ENCODE peak calls at places on chromosomes 11 and 22, in ten cellular contexts. One of them, this sample, is unnamed.

GRCh38 chr11:67099841-67100324 is 19.2 kb upstream of the KDM2A start:
- DNase-seq in stomach: no peak
- DNase-seq in tibial nerve: no peak
- DNase-seq in body of pancreas: no peak
- DNase-seq in gastrocnemius medialis: no peak
- DNase-seq in breast epithelium: no peak
- DNase-seq in right lobe of liver: no peak
- DNase-seq in IMR-90: no peak
- DNase-seq in endothelial cell of umbilical vein: no peak
- DNase-seq in suprapubic skin: no peak
- DNase-seq in this sample: no peak

GRCh38 chr11:118996926-118997626 is 862 bp upstream of the CENATAC start:
- DNase-seq in stomach: no peak
- DNase-seq in breast epithelium: no peak
- DNase-seq in endothelial cell of umbilical vein: peak; percentile 22
- DNase-seq in gastrocnemius medialis: no peak
- DNase-seq in right lobe of liver: no peak
- DNase-seq in suprapubic skin: no peak
- DNase-seq in body of pancreas: no peak
- DNase-seq in tibial nerve: no peak
- DNase-seq in IMR-90: peak; percentile 44
- DNase-seq in this sample: no peak

GRCh38 chr11:110367571-110367970 is 62.2 kb upstream of the FDX1 start:
- DNase-seq in right lobe of liver: no peak
- DNase-seq in stomach: no peak
- DNase-seq in IMR-90: no peak
- DNase-seq in endothelial cell of umbilical vein: peak; percentile 44
- DNase-seq in tibial nerve: no peak
- DNase-seq in suprapubic skin: no peak
- DNase-seq in breast epithelium: no peak
- DNase-seq in body of pancreas: no peak
- DNase-seq in gastrocnemius medialis: no peak
- DNase-seq in this sample: no peak

GRCh38 chr22:29801796-29802195 is 34.6 kb downstream of the UQCR10 start:
- DNase-seq in body of pancreas: no peak
- DNase-seq in gastrocnemius medialis: no peak
- DNase-seq in endothelial cell of umbilical vein: no peak
- DNase-seq in stomach: no peak
- DNase-seq in breast epithelium: no peak
- DNase-seq in IMR-90: no peak
- DNase-seq in right lobe of liver: no peak
- DNase-seq in suprapubic skin: no peak
- DNase-seq in tibial nerve: no peak
- DNase-seq in this sample: no peak

GRCh38 chr11:64842851-64843841 is 1.3 kb downstream of the CDC42BPG start:
- DNase-seq in breast epithelium: peak; percentile 90
- DNase-seq in body of pancreas: peak; percentile 89
- DNase-seq in endothelial cell of umbilical vein: no peak
- DNase-seq in gastrocnemius medialis: no peak
- DNase-seq in suprapubic skin: peak; percentile 84
- DNase-seq in right lobe of liver: peak; percentile 57
- DNase-seq in IMR-90: no peak
- DNase-seq in tibial nerve: no peak
- DNase-seq in stomach: peak; percentile 82
- DNase-seq in this sample: peak; percentile 79

GRCh38 chr22:31055322-31056159 is 25.6 kb upstream of the SMTN start:
- DNase-seq in right lobe of liver: peak; percentile 90
- DNase-seq in gastrocnemius medialis: peak; percentile 55
- DNase-seq in body of pancreas: peak; percentile 94
- DNase-seq in stomach: peak; percentile 94
- DNase-seq in suprapubic skin: peak; percentile 93
- DNase-seq in IMR-90: peak; percentile 99
- DNase-seq in endothelial cell of umbilical vein: peak; percentile 82
- DNase-seq in tibial nerve: peak; percentile 76
- DNase-seq in breast epithelium: peak; percentile 94
- DNase-seq in this sample: peak; percentile 67

GRCh38 chr11:127003260-127003981 is 2.9 kb upstream of the KIRREL3 start:
- DNase-seq in right lobe of liver: no peak
- DNase-seq in stomach: no peak
- DNase-seq in body of pancreas: peak; percentile 15
- DNase-seq in breast epithelium: no peak
- DNase-seq in gastrocnemius medialis: no peak
- DNase-seq in endothelial cell of umbilical vein: no peak
- DNase-seq in IMR-90: peak; percentile 58
- DNase-seq in suprapubic skin: no peak
- DNase-seq in tibial nerve: no peak
- DNase-seq in this sample: no peak

GRCh38 chr11:18248561-18248960 is at the start of gene SAA2:
- DNase-seq in tibial nerve: no peak
- DNase-seq in endothelial cell of umbilical vein: no peak
- DNase-seq in breast epithelium: peak; percentile 76
- DNase-seq in stomach: no peak
- DNase-seq in right lobe of liver: no peak
- DNase-seq in gastrocnemius medialis: no peak
- DNase-seq in IMR-90: no peak
- DNase-seq in suprapubic skin: no peak
- DNase-seq in body of pancreas: no peak
- DNase-seq in this sample: no peak

GRCh38 chr11:17719940-17720795 is 797 bp downstream of the MYOD1 start:
- DNase-seq in IMR-90: no peak
- DNase-seq in right lobe of liver: no peak
- DNase-seq in tibial nerve: no peak
- DNase-seq in breast epithelium: no peak
- DNase-seq in suprapubic skin: no peak
- DNase-seq in gastrocnemius medialis: peak; percentile 21
- DNase-seq in endothelial cell of umbilical vein: peak; percentile 15
- DNase-seq in stomach: no peak
- DNase-seq in body of pancreas: no peak
- DNase-seq in this sample: no peak

GRCh38 chr22:23251445-23252093 is 71.3 kb downstream of the BCR start:
- DNase-seq in gastrocnemius medialis: no peak
- DNase-seq in breast epithelium: no peak
- DNase-seq in body of pancreas: peak; percentile 54
- DNase-seq in stomach: peak; percentile 61
- DNase-seq in right lobe of liver: no peak
- DNase-seq in tibial nerve: no peak
- DNase-seq in endothelial cell of umbilical vein: no peak
- DNase-seq in suprapubic skin: no peak
- DNase-seq in IMR-90: peak; percentile 45
- DNase-seq in this sample: peak; percentile 75

GRCh38 chr22:29748248-29748893 is 18.4 kb downstream of the ZMAT5 start:
- DNase-seq in suprapubic skin: no peak
- DNase-seq in IMR-90: no peak
- DNase-seq in breast epithelium: no peak
- DNase-seq in right lobe of liver: no peak
- DNase-seq in endothelial cell of umbilical vein: no peak
- DNase-seq in tibial nerve: no peak
- DNase-seq in stomach: no peak
- DNase-seq in body of pancreas: no peak
- DNase-seq in gastrocnemius medialis: no peak
- DNase-seq in this sample: no peak

GRCh38 chr22:37254206-37254866 is 10.3 kb upstream of the RAC2 start:
- DNase-seq in IMR-90: peak; percentile 79
- DNase-seq in body of pancreas: no peak
- DNase-seq in stomach: no peak
- DNase-seq in right lobe of liver: peak; percentile 22
- DNase-seq in suprapubic skin: no peak
- DNase-seq in endothelial cell of umbilical vein: peak; percentile 76
- DNase-seq in gastrocnemius medialis: no peak
- DNase-seq in breast epithelium: no peak
- DNase-seq in tibial nerve: no peak
- DNase-seq in this sample: peak; percentile 16

GRCh38 chr11:26841818-26842457 is 120.1 kb upstream of the SLC5A12 start:
- DNase-seq in suprapubic skin: no peak
- DNase-seq in endothelial cell of umbilical vein: no peak
- DNase-seq in breast epithelium: no peak
- DNase-seq in tibial nerve: no peak
- DNase-seq in stomach: no peak
- DNase-seq in right lobe of liver: no peak
- DNase-seq in IMR-90: peak; percentile 60
- DNase-seq in body of pancreas: no peak
- DNase-seq in gastrocnemius medialis: no peak
- DNase-seq in this sample: no peak

DNA sequence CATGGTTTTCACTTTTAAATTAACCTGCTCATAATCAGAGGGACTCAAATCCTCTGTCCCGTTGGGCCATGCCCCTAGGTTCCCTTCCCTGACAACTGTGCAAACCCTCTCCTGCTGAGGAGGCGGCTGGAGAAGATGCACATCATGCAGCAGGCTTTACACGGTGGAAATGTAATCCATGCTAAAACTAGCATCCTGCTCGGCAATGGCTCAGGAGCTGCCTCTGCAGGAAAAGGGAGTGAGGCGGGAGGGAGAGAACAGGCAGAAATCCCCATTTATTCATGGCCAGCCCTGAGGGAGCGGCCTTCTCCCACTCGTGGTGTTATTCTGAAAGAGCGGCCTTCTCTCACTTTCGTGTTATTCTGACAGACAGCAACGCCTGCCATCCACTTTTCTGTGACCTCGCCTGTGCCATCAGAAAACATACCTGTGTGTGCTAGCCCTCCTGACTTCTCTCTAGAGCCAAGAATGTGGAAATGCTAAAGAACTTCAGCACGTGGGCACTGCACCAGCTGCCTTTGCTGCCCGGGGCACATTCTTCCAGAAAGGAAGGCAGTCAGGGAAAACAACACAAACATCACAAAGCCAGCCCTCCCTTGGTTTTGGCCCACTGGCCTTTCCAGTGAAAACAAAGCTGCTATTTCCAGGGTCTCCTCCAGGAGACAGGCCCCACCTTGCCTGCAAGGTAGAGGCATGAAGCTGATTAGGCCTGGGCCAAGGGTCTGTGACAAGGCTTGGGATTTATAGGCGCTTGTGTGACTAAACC is 62.9 kb upstream of the BID start:
- DNase-seq in suprapubic skin: no peak
- DNase-seq in gastrocnemius medialis: no peak
- DNase-seq in tibial nerve: no peak
- DNase-seq in endothelial cell of umbilical vein: peak; percentile 29
- DNase-seq in right lobe of liver: peak; percentile 86
- DNase-seq in IMR-90: no peak
- DNase-seq in breast epithelium: peak; percentile 95
- DNase-seq in stomach: peak; percentile 60
- DNase-seq in body of pancreas: no peak
- DNase-seq in this sample: no peak
- H3K27ac ChIP-seq in suprapubic skin: peak overlapping the region; percentile 68
- H3K27ac ChIP-seq in gastrocnemius medialis: peak overlapping the region; percentile 75
- H3K27ac ChIP-seq in tibial nerve: peak overlapping the region; percentile 48
- H3K27ac ChIP-seq in endothelial cell of umbilical vein: no peak overlapping the region
- H3K27ac ChIP-seq in right lobe of liver: peak overlapping the region; percentile 84
- H3K27ac ChIP-seq in IMR-90: no peak overlapping the region
- H3K27ac ChIP-seq in breast epithelium: peak overlapping the region; percentile 93
- H3K27ac ChIP-seq in stomach: peak overlapping the region; percentile 47
- H3K27ac ChIP-seq in body of pancreas: no peak overlapping the region
- H3K27ac ChIP-seq in this sample: no peak overlapping the region

DNA sequence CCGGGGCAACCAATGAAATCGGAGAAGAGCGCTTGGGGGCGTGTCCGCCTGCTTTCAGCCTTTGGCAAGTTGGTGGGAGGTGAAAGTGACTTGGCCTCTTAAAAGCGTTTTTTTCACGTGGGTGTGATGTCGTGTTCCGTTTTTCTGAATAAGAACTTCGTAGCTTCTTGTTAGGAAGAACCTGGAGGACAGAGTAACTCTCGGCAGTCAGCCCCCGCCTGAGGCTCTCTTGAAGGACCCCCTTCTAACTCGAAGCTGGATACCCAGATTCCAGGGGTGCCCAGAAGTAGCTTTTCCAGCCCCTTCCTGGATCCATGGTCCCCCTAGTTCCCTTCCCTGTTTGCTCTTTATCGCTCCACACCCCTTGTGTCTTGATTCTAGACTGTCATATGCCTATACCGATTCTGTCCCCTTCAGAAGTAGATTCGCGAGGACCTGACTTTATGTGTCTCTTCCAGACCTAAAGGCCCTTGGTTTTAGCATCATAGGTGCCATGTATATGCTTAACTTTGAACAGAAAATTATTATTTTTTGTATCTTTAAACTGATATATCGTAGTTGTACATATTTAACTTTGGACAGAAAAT is 915 bp upstream of the OSBP start:
- DNase-seq in endothelial cell of umbilical vein: no peak
- DNase-seq in IMR-90: no peak
- DNase-seq in tibial nerve: no peak
- DNase-seq in stomach: no peak
- DNase-seq in gastrocnemius medialis: no peak
- DNase-seq in suprapubic skin: peak; percentile 99
- DNase-seq in right lobe of liver: peak; percentile 97
- DNase-seq in breast epithelium: no peak
- DNase-seq in body of pancreas: no peak
- DNase-seq in this sample: no peak
- TF ChIP-seq POLR2A in endothelial cell of umbilical vein: peak; percentile 56
- TF ChIP-seq POLR2A in IMR-90: peak; percentile 48
- TF ChIP-seq POLR2A in tibial nerve: peak; percentile 65
- TF ChIP-seq POLR2A in stomach: no peak
- TF ChIP-seq POLR2A in gastrocnemius medialis: peak; percentile 51
- TF ChIP-seq POLR2A in suprapubic skin: peak; percentile 40
- TF ChIP-seq POLR2A in right lobe of liver: peak; percentile 64
- TF ChIP-seq POLR2A in breast epithelium: no peak
- TF ChIP-seq POLR2A in body of pancreas: no peak
- TF ChIP-seq POLR2A in this sample: peak; percentile 68

DNA sequence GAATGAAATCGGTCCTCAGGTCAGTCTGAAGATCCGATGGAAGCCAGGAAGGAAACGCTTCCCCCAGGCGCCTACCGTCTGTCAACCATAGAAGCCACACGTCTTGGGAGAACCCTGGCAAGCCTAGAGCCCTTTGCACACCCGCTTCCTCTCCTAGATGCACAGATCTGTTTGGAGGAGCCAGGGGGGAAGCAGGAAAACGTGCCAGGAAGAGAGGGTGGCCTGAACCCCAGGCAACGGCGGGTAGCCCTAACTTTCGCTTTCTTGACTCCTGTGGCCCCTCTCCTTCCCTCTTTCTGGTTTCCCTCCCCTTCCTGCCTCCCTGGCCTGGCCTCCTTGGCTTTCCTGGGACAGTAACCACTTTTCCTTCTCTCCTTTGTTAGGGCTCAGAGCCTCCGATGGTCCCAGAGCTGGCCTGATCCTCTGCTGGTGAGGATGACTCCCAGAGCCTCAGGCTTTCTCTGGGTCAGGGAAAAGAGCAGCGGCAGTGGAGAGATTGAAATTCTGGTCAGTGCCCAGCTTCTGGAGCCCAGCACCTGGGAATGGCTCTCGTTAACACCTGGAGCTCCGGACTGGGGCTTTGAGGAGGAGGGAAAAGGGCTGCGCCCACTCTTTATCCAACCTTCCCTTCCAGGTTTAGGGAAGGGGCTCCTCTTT is 2.1 kb downstream of the FXYD6 start:
- DNase-seq in gastrocnemius medialis: no peak
- DNase-seq in suprapubic skin: no peak
- DNase-seq in body of pancreas: no peak
- DNase-seq in IMR-90: no peak
- DNase-seq in right lobe of liver: no peak
- DNase-seq in breast epithelium: no peak
- DNase-seq in tibial nerve: no peak
- DNase-seq in endothelial cell of umbilical vein: no peak
- DNase-seq in stomach: no peak
- DNase-seq in this sample: no peak
- H3K27ac ChIP-seq in gastrocnemius medialis: peak overlapping the region; percentile 75
- H3K27ac ChIP-seq in suprapubic skin: no peak overlapping the region
- H3K27ac ChIP-seq in body of pancreas: no peak overlapping the region
- H3K27ac ChIP-seq in IMR-90: no peak overlapping the region
- H3K27ac ChIP-seq in right lobe of liver: no peak overlapping the region
- H3K27ac ChIP-seq in breast epithelium: peak overlapping the region; percentile 73
- H3K27ac ChIP-seq in tibial nerve: peak overlapping the region; percentile 11
- H3K27ac ChIP-seq in endothelial cell of umbilical vein: no peak overlapping the region
- H3K27ac ChIP-seq in stomach: peak overlapping the region; percentile 35
- H3K27ac ChIP-seq in this sample: no peak overlapping the region

GRCh38 chr11:2940166-2940929 is 11.1 kb upstream of the PHLDA2 start:
- DNase-seq in right lobe of liver: peak; percentile 61
- DNase-seq in breast epithelium: peak; percentile 71
- DNase-seq in endothelial cell of umbilical vein: no peak
- DNase-seq in body of pancreas: no peak
- DNase-seq in stomach: peak; percentile 70
- DNase-seq in gastrocnemius medialis: no peak
- DNase-seq in tibial nerve: no peak
- DNase-seq in IMR-90: no peak
- DNase-seq in suprapubic skin: peak; percentile 85
- DNase-seq in this sample: no peak
- TF ChIP-seq POLR2A in right lobe of liver: no peak
- TF ChIP-seq POLR2A in breast epithelium: no peak
- TF ChIP-seq POLR2A in endothelial cell of umbilical vein: no peak
- TF ChIP-seq POLR2A in body of pancreas: no peak
- TF ChIP-seq POLR2A in stomach: no peak
- TF ChIP-seq POLR2A in gastrocnemius medialis: no peak
- TF ChIP-seq POLR2A in tibial nerve: no peak
- TF ChIP-seq POLR2A in IMR-90: no peak
- TF ChIP-seq POLR2A in suprapubic skin: no peak
- TF ChIP-seq POLR2A in this sample: no peak